ENCODE peak calls at places on chromosomes 6 and 20, in ten cellular contexts. O, Q, E, T, V, N, S, G, U and B are unnamed samples.

GRCh38 chr6:1481326-1481725 is 92.0 kb downstream of the FOXF2 start:
- DNase-seq in O (no peak), Q (peak; percentile 73), E (no peak), T (no peak), V (no peak), N (no peak), S (peak; percentile 95), G (no peak), U (peak; percentile 58), B (no peak)

GRCh38 chr6:135270676-135271536 is 89.8 kb downstream of the MYB start:
- DNase-seq in O (no peak), Q (no peak), E (peak; percentile 81), T (peak; percentile 92), V (no peak), N (no peak), S (peak; percentile 78), G (peak; percentile 64), U (no peak), B (no peak)

GRCh38 chr20:25281541-25281991 is 33.7 kb downstream of the PYGB start:
- DNase-seq in O (peak; percentile 71), Q (no peak), E (peak; percentile 38), T (no peak), V (peak; percentile 64), N (no peak), S (no peak), G (no peak), U (no peak), B (no peak)

GRCh38 chr6:28943557-28944411 is 20.0 kb upstream of the TRIM27 start:
- DNase-seq in O (peak; percentile 73), Q (peak; percentile 87), E (peak; percentile 71), T (peak; percentile 89), V (peak; percentile 22), N (peak; percentile 26), S (peak; percentile 86), G (peak; percentile 84), U (peak; percentile 60), B (peak; percentile 77)

GRCh38 chr6:164109770-164110140 is 695.2 kb downstream of the QKI start:
- DNase-seq in O (no peak), Q (no peak), E (no peak), T (peak; percentile 69), V (peak; percentile 87), N (no peak), S (no peak), G (peak; percentile 49), U (no peak), B (no peak)

GRCh38 chr6:170230520-170231390 is 60.1 kb downstream of the DLL1 start:
- DNase-seq in O (no peak), Q (no peak), E (no peak), T (no peak), V (peak; percentile 31), N (no peak), S (no peak), G (no peak), U (no peak), B (no peak)

GRCh38 chr6:13554929-13555333 is 19.5 kb upstream of the SIRT5 start:
- DNase-seq in O (no peak), Q (no peak), E (no peak), T (peak; percentile 79), V (no peak), N (no peak), S (no peak), G (peak; percentile 19), U (no peak), B (no peak)

GRCh38 chr20:17562804-17563305 is 7.0 kb upstream of the DSTN start:
- DNase-seq in O (no peak), Q (peak; percentile 83), E (no peak), T (no peak), V (no peak), N (no peak), S (peak; percentile 31), G (no peak), U (peak; percentile 55), B (no peak)

GRCh38 chr6:41577865-41578713 is 31.9 kb downstream of the FOXP4 start:
- DNase-seq in O (no peak), Q (no peak), E (peak; percentile 74), T (peak; percentile 85), V (no peak), N (no peak), S (peak; percentile 89), G (peak; percentile 71), U (no peak), B (no peak)

GRCh38 chr6:164628302-164628931 is 681.0 kb downstream of the C6orf118 start:
- DNase-seq in O (no peak), Q (no peak), E (no peak), T (peak; percentile 3), V (no peak), N (no peak), S (no peak), G (no peak), U (no peak), B (no peak)

GRCh38 chr20:48717095-48717958 is 110.5 kb downstream of the PREX1 start:
- DNase-seq in O (no peak), Q (no peak), E (no peak), T (no peak), V (no peak), N (no peak), S (no peak), G (no peak), U (no peak), B (no peak)

GRCh38 chr20:54345301-54345724 is 130.1 kb upstream of the DOK5 start:
- DNase-seq in O (no peak), Q (peak; percentile 50), E (no peak), T (no peak), V (no peak), N (no peak), S (peak; percentile 84), G (no peak), U (peak; percentile 45), B (no peak)

GRCh38 chr6:158488065-158488464 is 71.8 kb upstream of the TMEM181 start:
- DNase-seq in O (no peak), Q (peak; percentile 36), E (no peak), T (no peak), V (no peak), N (no peak), S (peak; percentile 85), G (no peak), U (peak; percentile 94), B (peak; percentile 17)

GRCh38 chr6:33828452-33828763 is 24.6 kb upstream of the MLN start:
- DNase-seq in O (no peak), Q (no peak), E (no peak), T (no peak), V (no peak), N (no peak), S (no peak), G (peak; percentile 47), U (no peak), B (no peak)

GRCh38 chr6:159832941-159833340 is 32.9 kb downstream of the PNLDC1 start:
- DNase-seq in O (no peak), Q (no peak), E (no peak), T (no peak), V (no peak), N (no peak), S (no peak), G (no peak), U (no peak), B (peak; percentile 12)

GRCh38 chr6:70819715-70820114 is 137.1 kb downstream of the B3GAT2 start:
- DNase-seq in O (no peak), Q (no peak), E (no peak), T (no peak), V (no peak), N (no peak), S (no peak), G (no peak), U (no peak), B (no peak)
- H3K27ac ChIP-seq in O (no peak overlapping the region), Q (no peak overlapping the region), E (no peak overlapping the region), T (no peak overlapping the region), V (no peak overlapping the region), N (no peak overlapping the region), S (no peak overlapping the region), G (no peak overlapping the region), U (no peak overlapping the region), B (no peak overlapping the region)

GRCh38 chr20:327041-327945 is 1.9 kb downstream of the SOX12 start:
- DNase-seq in O (peak; percentile 87), Q (peak; percentile 95), E (peak; percentile 84), T (peak; percentile 98), V (peak; percentile 26), N (peak; percentile 68), S (peak; percentile 94), G (peak; percentile 96), U (peak; percentile 74), B (peak; percentile 87)
- H3K4me3 ChIP-seq in O (peak overlapping the region; percentile 81), Q (peak overlapping the region; percentile 95), E (peak overlapping the region; percentile 75), T (peak overlapping the region; percentile 91), V (peak overlapping the region; percentile 71), N (peak overlapping the region; percentile 63), S (peak overlapping the region; percentile 74), G (peak overlapping the region; percentile 61), U (peak overlapping the region; percentile 59), B (peak overlapping the region; percentile 91)

GRCh38 chr6:149941583-149942460 is at the start of gene ULBP2:
- DNase-seq in O (peak; percentile 91), Q (peak; percentile 76), E (peak; percentile 71), T (peak; percentile 83), V (peak; percentile 70), N (peak; percentile 81), S (peak; percentile 92), G (peak; percentile 91), U (peak; percentile 94), B (peak; percentile 89)
- TF ChIP-seq CTCF in O (no peak), Q (no peak), E (no peak), T (no peak), V (no peak), N (no peak), S (no peak), G (no peak), U (no peak), B (no peak)

GRCh38 chr6:37595859-37596258 is 96.2 kb upstream of the CCDC167 start:
- DNase-seq in O (no peak), Q (no peak), E (no peak), T (no peak), V (no peak), N (no peak), S (no peak), G (no peak), U (no peak), B (no peak)
- H3K27ac ChIP-seq in O (no peak overlapping the region), Q (no peak overlapping the region), E (no peak overlapping the region), T (no peak overlapping the region), V (no peak overlapping the region), N (no peak overlapping the region), S (no peak overlapping the region), G (no peak overlapping the region), U (no peak overlapping the region), B (no peak overlapping the region)